ENCODE peak calls at places on chromosomes 4 and X, in four cellular contexts. U, H, L and F are unnamed samples. For H3K9me3, the result is how much of the 10 kb centered on the place peaks cover.

GRCh38 chr4:155570661-155571060 is 96.0 kb upstream of the GUCY1A1 start:
- DNase-seq in U (no peak), H (no peak), L (no peak), F (no peak)

GRCh38 chr4:25925486-25926201 is 11.6 kb downstream of the SMIM20 start:
- DNase-seq in U (peak), H (peak), L (no peak), F (no peak)

GRCh38 chrX:150513564-150513963 is 54.9 kb upstream of the MTM1 start:
- DNase-seq in U (no peak), H (no peak), L (no peak), F (no peak)

GRCh38 chr4:110636677-110637407 is 14.0 kb upstream of the PITX2 start:
- DNase-seq in U (no peak), H (no peak), L (no peak), F (no peak)

GRCh38 chr4:74540193-74540592 is 95.3 kb downstream of the AREG start:
- DNase-seq in U (no peak), H (no peak), L (no peak), F (no peak)

GRCh38 chr4:374298-375160 is 36.9 kb downstream of the ZNF141 start:
- DNase-seq in U (no peak), H (no peak), L (no peak), F (no peak)

GRCh38 chr4:148831945-148832344 is 389.7 kb upstream of the NR3C2 start:
- DNase-seq in U (no peak), H (no peak), L (no peak), F (no peak)

GRCh38 chr4:15459706-15460105 is 10.0 kb upstream of the CC2D2A start:
- DNase-seq in U (no peak), H (no peak), L (no peak), F (no peak)

GRCh38 chr4:17065821-17066220 is 167.4 kb upstream of the LDB2 start:
- DNase-seq in U (no peak), H (no peak), L (no peak), F (no peak)

GRCh38 chrX:68936186-68936585 is 107.4 kb downstream of the EFNB1 start:
- DNase-seq in U (no peak), H (peak), L (no peak), F (peak)

GRCh38 chrX:47174846-47175587 is 18.6 kb upstream of the UBA1 start:
- DNase-seq in U (no peak), H (no peak), L (no peak), F (peak)

GRCh38 chr4:39565925-39566630 is 38.8 kb upstream of the UGDH start:
- DNase-seq in U (no peak), H (no peak), L (no peak), F (no peak)

GRCh38 chr4:146520894-146521542 is 722 bp downstream of the SLC10A7 start:
- DNase-seq in U (no peak), H (peak), L (no peak), F (no peak)

GRCh38 chrX:10190367-10190766 is 33.6 kb downstream of the CLCN4 start:
- DNase-seq in U (no peak), H (no peak), L (no peak), F (no peak)

GRCh38 chr4:14887842-14888433 is 114.3 kb upstream of the CPEB2 start:
- DNase-seq in U (no peak), H (no peak), L (no peak), F (no peak)

GRCh38 chr4:155745984-155746383 is 12.8 kb upstream of the GUCY1B1 start:
- DNase-seq in U (no peak), H (no peak), L (no peak), F (no peak)

GRCh38 chr4:24235609-24236008 is 345.8 kb upstream of the PPARGC1A start:
- DNase-seq in U (no peak), H (no peak), L (no peak), F (no peak)

GRCh38 chr4:151417164-151417571 is 8.2 kb downstream of the FHIP1A start:
- DNase-seq in U (no peak), H (no peak), L (no peak), F (no peak)

GRCh38 chr4:139030614-139031235 is 15.1 kb downstream of the NOCT start:
- DNase-seq in U (peak), H (peak), L (peak), F (no peak)

GRCh38 chrX:11944486-11944885 is 186.4 kb downstream of the MSL3 start:
- DNase-seq in U (no peak), H (no peak), L (no peak), F (no peak)

GRCh38 chrX:31374786-31375185 is 302.9 kb upstream of the FTHL17 start:
- DNase-seq in U (no peak), H (no peak), L (no peak), F (no peak)

GRCh38 chrX:69314436-69315348 is 149.4 kb upstream of the PJA1 start:
- DNase-seq in U (no peak), H (peak), L (no peak), F (no peak)

GRCh38 chrX:28552322-28552721 is 34.9 kb upstream of the IL1RAPL1 start:
- DNase-seq in U (no peak), H (no peak), L (no peak), F (no peak)

GRCh38 chr4:80185787-80186548 is 11.3 kb upstream of the PRDM8 start:
- DNase-seq in U (no peak), H (no peak), L (no peak), F (no peak)

GRCh38 chr4:15077969-15078368 is 75.7 kb downstream of the CPEB2 start:
- DNase-seq in U (no peak), H (no peak), L (no peak), F (no peak)

GRCh38 chr4:2615821-2616220 is 79.4 kb downstream of the FAM193A start:
- DNase-seq in U (no peak), H (no peak), L (no peak), F (no peak)

GRCh38 chr4:10672379-10672778 is 12.2 kb downstream of the CLNK start:
- DNase-seq in U (no peak), H (no peak), L (no peak), F (no peak)

GRCh38 chr4:24105183-24106039 is 215.6 kb upstream of the PPARGC1A start:
- DNase-seq in U (no peak), H (no peak), L (no peak), F (no peak)

GRCh38 chrX:53716328-53717088 is 30.0 kb upstream of the HUWE1 start:
- DNase-seq in U (no peak), H (no peak), L (no peak), F (no peak)

GRCh38 chr4:126784966-126785580 is 847.7 kb upstream of the INTU start:
- DNase-seq in U (no peak), H (no peak), L (no peak), F (no peak)

GRCh38 chr4:185005209-185005819 is 13.0 kb upstream of the HELT start:
- DNase-seq in U (peak), H (peak), L (peak), F (peak)

GRCh38 chr4:66554844-66555243 is 884.6 kb upstream of the EPHA5 start:
- DNase-seq in U (no peak), H (no peak), L (no peak), F (no peak)

GRCh38 chr4:115113382-115114106 is at the start of gene NDST4:
- DNase-seq in U (no peak), H (no peak), L (no peak), F (no peak)

GRCh38 chrX:41377624-41378023 is 43.7 kb downstream of the DDX3X start:
- DNase-seq in U (no peak), H (no peak), L (no peak), F (no peak)

GRCh38 chr4:82753238-82753637 is 45.4 kb downstream of the SCD5 start:
- DNase-seq in U (no peak), H (no peak), L (no peak), F (no peak)

DNA sequence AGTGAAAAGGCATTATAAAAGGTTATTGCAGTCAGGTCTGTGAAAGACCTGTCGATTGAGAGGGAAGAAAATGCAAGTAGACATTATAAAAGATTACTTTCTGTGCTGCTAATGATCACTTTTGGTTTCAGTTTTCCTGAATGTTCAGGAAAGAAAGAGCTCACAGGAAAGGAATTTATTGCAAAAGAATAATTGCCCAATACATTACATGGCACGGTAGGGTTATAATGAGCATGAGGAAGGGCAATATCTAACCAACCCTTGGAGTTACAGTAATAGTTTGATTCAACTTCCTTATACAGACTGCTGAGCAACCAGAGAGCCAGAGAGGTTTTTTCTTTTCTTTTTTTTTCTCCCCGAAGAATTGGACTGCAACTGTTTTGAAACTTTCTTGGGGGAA is 246.9 kb downstream of the C4orf33 start:
- DNase-seq in U (no peak), H (no peak), L (no peak), F (no peak)
- TF ChIP-seq EP300 in U (peak), H (no peak), L (no peak), F (no peak)

GRCh38 chr4:5784021-5784420 is 73.0 kb downstream of the EVC start:
- DNase-seq in U (no peak), H (no peak), L (no peak), F (no peak)
- H3K9me3 ChIP-seq in U (under half), H (under half), L (under half), F (under half)

DNA sequence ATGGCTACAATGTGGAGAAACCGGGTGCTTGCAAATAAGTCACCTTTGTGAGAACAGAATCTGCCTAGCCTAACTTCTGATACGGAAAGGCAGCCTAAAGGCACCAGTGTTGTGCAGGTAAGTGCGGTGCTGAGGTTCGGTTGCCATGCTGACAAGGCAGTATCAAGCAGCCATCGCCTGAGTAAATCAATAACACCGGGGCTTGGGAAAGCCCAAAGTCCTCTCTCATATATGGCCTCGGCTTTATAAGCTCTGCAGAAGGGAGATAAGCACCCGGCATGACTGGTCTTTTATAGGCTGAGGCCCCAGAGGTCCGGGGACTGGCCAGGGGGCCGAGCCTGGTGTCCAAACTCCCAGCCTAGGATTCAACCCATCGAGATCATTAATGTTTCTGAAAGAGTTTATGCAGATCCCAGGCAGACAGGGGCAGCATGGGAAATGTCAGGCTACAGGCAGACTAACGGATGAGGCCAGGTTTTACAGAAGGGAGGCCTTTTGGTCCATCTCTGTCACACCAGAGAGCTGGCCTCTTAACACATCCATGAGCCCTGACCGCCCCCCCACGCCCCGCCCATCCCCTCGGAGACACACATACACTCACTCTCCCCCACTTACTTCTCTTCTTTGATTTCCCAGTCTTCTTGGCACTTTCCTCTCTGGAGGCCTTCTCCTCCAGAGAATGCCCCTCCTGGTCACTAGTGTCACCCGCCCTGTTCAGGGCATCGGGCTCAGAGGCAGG is 38.5 kb downstream of the ELF4 start:
- DNase-seq in U (no peak), H (peak), L (no peak), F (no peak)
- TF ChIP-seq EP300 in U (no peak), H (no peak), L (no peak), F (no peak)

DNA sequence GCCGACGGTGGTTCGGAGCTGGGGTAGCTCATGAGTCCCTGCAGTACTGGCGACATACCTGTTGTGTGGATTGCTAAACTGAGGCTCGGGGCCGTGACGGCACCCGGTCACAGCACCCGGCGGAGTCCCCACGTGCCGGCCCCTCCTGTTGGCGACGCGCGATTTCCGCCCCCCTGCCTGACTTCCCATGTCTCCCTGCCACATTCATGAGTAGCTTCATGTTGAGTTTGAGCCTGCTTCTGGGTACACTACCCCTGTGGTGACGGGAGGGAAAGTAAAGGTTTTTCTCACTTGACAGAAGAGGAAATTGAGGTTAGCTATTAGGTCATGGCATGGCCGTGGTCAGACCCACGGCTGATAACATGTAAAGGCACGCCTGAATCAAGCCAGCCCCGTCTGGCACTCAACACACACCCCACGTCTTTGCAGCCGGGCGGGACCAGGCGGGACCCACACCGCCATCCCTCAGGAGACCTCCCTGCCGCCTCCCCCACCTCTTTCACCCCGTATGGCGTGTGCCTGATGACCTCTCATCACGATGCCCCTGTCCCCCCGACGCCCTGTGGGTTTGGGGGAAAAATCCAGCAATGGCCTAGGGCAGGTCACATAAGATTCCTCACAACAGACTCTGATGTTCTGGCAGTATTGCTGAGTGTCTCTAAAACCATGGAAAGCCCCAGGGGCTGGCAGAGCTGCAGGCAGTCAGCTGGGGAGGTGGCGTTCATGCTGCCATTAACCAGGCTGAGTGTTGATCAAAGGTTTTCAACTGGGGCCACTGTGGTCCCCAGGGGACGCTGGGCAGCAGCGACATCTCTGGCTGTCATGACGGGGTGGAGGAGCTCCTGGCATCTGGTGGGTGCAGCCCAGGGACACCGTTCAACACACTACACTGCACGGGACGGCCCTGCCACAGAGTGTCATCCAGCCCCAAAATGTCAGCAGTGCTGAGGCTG is 29.2 kb downstream of the P2RY8 start:
- DNase-seq in U (no peak), H (no peak), L (no peak), F (peak)
- H3K9me3 ChIP-seq in U (under half), H (under half), L (under half), F (under half)

GRCh38 chr4:78673258-78673817 is 102.8 kb upstream of the BMP2K start:
- DNase-seq in U (no peak), H (no peak), L (no peak), F (no peak)

GRCh38 chr4:78675325-78675724 is 100.8 kb upstream of the BMP2K start:
- DNase-seq in U (no peak), H (no peak), L (no peak), F (no peak)

GRCh38 chr4:78669453-78669852 is 106.7 kb upstream of the BMP2K start:
- DNase-seq in U (no peak), H (no peak), L (no peak), F (no peak)

GRCh38 chr4:78672441-78672815 is 103.7 kb upstream of the BMP2K start:
- DNase-seq in U (no peak), H (no peak), L (no peak), F (no peak)

DNA sequence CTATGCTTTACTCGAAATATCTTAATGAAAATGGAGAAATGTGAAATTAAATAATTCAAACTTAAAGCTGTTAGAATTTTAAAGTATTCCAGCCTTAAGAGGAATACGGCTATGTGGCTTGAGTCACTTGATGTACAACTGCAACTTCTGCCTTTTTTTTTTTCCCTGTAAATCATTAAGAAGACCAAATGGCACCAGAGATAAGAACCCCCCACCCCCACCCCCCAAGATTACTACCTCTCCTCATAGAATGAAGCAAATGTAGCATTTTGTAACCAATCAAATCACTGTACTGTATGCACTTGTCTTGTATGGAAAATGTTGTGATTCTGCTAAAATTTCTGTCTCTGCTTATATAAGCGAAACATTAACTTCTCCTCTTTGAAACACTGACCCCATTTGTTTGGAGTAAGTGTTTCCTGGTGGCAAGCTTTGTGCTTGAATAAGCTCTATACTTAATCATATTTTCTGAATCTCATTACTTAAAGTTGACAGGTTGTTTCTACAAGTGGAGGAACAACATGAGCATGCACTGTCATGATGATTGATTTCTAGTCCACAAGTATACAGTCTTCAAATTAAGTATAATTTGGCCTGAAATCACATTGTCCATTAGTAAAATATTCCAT is 104.2 kb upstream of the BMP2K start:
- DNase-seq in U (no peak), H (no peak), L (no peak), F (no peak)
- TF ChIP-seq EP300 in U (no peak), H (no peak), L (no peak), F (no peak)

GRCh38 chrX:129403974-129404669 is 119.2 kb downstream of the SMARCA1 start:
- DNase-seq in U (no peak), H (no peak), L (no peak), F (no peak)
- H3K9me3 ChIP-seq in U (under half), H (under half), L (under half), F (under half)